ENCODE peak calls at places on chromosomes 11 and 22, in ten cellular contexts. W is suprapubic skin, Y is K562, J is sigmoid colon, S is stomach, V is prostate gland, A is transverse colon, E is esophagus muscularis mucosa, Q is HCT116, K is spleen. X is an unnamed sample.

GRCh38 chr11:24574461-24574860 is 77.6 kb downstream of the LUZP2 start:
- DNase-seq in W (no peak), Y (no peak), J (no peak), S (no peak), V (no peak), A (no peak), E (no peak), Q (no peak), K (no peak), X (no peak)

GRCh38 chr11:134469627-134470026 is 57.6 kb upstream of the B3GAT1 start:
- DNase-seq in W (no peak), Y (peak; percentile 67), J (no peak), S (no peak), V (no peak), A (no peak), E (no peak), Q (peak; percentile 24), K (no peak), X (no peak)

GRCh38 chr11:117722074-117722473 is 74.9 kb downstream of the DSCAML1 start:
- DNase-seq in W (no peak), Y (no peak), J (peak; percentile 76), S (no peak), V (no peak), A (no peak), E (no peak), Q (no peak), K (no peak), X (no peak)

GRCh38 chr22:31829505-31829904 is 75.7 kb downstream of the DEPDC5 start:
- DNase-seq in W (no peak), Y (peak; percentile 44), J (no peak), S (no peak), V (no peak), A (no peak), E (no peak), Q (peak; percentile 89), K (no peak), X (no peak)

GRCh38 chr11:114439229-114440120 is at the start of gene REXO2:
- DNase-seq in W (peak; percentile 97), Y (peak; percentile 90), J (peak; percentile 98), S (peak; percentile 97), V (peak; percentile 98), A (peak; percentile 97), E (peak; percentile 98), Q (peak; percentile 89), K (peak; percentile 98), X (peak; percentile 93)

GRCh38 chr11:2276999-2277328 is 6.6 kb upstream of the ASCL2 start:
- DNase-seq in W (no peak), Y (no peak), J (no peak), S (no peak), V (no peak), A (no peak), E (no peak), Q (no peak), K (no peak), X (peak; percentile 43)

GRCh38 chr22:37193629-37194191 is 5.7 kb upstream of the C1QTNF6 start:
- DNase-seq in W (no peak), Y (no peak), J (peak; percentile 52), S (no peak), V (no peak), A (peak; percentile 39), E (no peak), Q (no peak), K (no peak), X (no peak)

GRCh38 chr11:111570796-111571195 is 30.3 kb downstream of the LAYN start:
- DNase-seq in W (no peak), Y (no peak), J (no peak), S (no peak), V (no peak), A (no peak), E (no peak), Q (no peak), K (no peak), X (no peak)

GRCh38 chr11:63791495-63792167 is 21.6 kb upstream of the SPINDOC start:
- DNase-seq in W (no peak), Y (no peak), J (no peak), S (no peak), V (no peak), A (no peak), E (no peak), Q (no peak), K (no peak), X (no peak)

GRCh38 chr11:69115586-69116560 is 39.9 kb upstream of the SMIM38 start:
- DNase-seq in W (no peak), Y (peak; percentile 32), J (no peak), S (peak; percentile 95), V (peak; percentile 52), A (peak; percentile 43), E (no peak), Q (no peak), K (peak; percentile 61), X (peak; percentile 78)

DNA sequence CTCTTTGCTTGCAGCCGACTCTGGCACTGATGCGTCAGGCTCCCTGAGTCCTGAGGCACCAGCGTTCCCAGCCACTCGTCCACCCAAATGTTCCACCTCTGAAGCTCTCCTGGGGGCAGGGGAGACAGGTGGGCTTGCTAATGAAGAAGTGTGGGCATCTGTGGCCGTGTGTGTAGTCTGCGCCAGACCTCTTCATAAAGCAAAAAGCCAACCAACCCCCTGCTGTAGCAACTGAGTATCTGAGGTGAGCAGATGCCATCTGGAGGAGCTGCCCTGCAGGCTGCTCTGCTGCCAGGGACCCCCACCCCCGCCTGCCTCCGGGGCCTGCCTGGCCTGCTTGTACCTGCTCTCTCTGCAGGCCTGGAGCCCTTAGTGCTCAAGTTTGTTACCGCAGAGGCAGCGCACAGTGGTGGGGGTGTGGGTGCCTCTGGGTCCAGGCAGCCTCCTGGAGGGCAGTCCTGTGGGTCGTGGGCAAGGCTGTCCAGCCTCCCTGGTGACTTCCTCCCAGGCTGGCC is 272.5 kb downstream of the TBC1D22A start:
- DNase-seq in W (no peak), Y (no peak), J (peak; percentile 54), S (no peak), V (no peak), A (no peak), E (no peak), Q (no peak), K (peak; percentile 69), X (no peak)
- H3K27ac ChIP-seq in W (peak overlapping the region; percentile 76), Y (no peak overlapping the region), J (no peak overlapping the region), S (no peak overlapping the region), V (no peak overlapping the region), A (no peak overlapping the region), E (no peak overlapping the region), Q (no peak overlapping the region), K (no peak overlapping the region), X (no peak overlapping the region)

DNA sequence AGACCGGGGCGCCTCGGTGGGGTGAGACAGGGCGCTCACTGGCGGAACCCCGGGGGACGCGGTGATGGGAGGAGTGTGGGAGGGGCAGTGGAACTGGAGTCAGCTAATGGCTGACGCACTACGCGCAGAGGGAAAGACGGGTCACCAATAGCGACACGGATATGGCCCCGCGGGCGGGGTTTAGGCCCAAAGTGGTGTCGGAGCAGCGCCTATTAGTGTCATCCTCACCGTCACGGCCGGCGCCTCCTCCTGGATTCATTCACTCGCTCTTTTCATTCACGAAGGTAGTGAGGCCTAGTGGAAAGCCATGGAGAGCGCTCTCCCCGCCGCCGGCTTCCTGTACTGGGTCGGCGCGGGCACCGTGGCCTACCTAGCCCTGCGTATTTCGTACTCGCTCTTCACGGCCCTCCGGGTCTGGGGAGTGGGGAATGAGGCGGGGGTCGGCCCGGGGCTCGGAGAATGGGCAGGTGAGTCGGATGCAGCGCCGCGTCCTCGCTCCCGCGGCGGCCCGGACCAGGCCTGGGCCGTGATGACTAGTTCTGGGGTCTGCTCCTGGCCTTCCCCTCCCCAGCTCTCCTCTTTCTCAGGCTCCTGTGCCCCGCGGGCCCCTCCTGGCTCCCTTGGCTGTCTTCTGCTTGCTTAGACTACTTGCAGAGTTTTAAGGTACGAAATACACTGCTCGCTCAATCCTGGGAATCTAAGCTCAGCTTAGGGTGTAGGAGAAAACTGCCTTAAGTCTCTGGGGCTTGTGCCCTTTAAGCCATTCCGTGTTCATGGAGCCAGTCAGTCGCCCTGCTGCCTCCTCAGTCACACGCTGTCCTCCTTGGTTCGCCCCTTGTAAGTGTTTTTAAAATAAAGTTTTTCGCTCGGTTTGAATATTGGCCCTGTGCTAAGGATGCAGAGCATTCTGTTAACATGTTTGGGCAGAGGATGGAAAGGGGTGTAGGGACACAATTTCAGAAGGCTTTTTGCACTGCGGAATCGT is at the start of gene HSD17B12:
- DNase-seq in W (peak; percentile 99), Y (peak; percentile 68), J (peak; percentile 99), S (peak; percentile 98), V (peak; percentile 99), A (peak; percentile 99), E (peak; percentile 100), Q (peak; percentile 97), K (peak; percentile 100), X (peak; percentile 99)
- TF ChIP-seq POLR2AphosphoS5 in W (no peak), Y (no peak), J (peak; percentile 79), S (peak; percentile 95), V (peak; percentile 94), A (peak; percentile 97), E (peak; percentile 91), Q (peak; percentile 94), K (peak; percentile 94), X (peak; percentile 83)

DNA sequence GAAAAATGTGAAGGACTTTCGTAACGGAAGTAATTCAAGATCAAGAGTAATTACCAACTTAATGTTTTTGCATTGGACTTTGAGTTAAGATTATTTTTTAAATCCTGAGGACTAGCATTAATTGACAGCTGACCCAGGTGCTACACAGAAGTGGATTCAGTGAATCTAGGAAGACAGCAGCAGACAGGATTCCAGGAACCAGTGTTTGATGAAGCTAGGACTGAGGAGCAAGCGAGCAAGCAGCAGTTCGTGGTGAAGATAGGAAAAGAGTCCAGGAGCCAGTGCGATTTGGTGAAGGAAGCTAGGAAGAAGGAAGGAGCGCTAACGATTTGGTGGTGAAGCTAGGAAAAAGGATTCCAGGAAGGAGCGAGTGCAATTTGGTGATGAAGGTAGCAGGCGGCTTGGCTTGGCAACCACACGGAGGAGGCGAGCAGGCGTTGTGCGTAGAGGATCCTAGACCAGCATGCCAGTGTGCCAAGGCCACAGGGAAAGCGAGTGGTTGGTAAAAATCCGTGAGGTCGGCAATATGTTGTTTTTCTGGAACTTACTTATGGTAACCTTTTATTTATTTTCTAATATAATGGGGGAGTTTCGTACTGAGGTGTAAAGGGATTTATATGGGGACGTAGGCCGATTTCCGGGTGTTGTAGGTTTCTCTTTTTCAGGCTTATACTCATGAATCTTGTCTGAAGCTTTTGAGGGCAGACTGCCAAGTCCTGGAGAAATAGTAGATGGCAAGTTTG is 1.6 kb downstream of the MALAT1 start:
- DNase-seq in W (no peak), Y (peak; percentile 9), J (peak; percentile 78), S (no peak), V (no peak), A (peak; percentile 44), E (no peak), Q (no peak), K (no peak), X (no peak)
- TF ChIP-seq POLR2A in W (peak; percentile 70), Y (peak; percentile 99), J (peak; percentile 56), S (peak; percentile 46), V (no peak), A (peak; percentile 76), E (peak; percentile 18), Q (peak; percentile 95), K (no peak), X (peak; percentile 65)

DNA sequence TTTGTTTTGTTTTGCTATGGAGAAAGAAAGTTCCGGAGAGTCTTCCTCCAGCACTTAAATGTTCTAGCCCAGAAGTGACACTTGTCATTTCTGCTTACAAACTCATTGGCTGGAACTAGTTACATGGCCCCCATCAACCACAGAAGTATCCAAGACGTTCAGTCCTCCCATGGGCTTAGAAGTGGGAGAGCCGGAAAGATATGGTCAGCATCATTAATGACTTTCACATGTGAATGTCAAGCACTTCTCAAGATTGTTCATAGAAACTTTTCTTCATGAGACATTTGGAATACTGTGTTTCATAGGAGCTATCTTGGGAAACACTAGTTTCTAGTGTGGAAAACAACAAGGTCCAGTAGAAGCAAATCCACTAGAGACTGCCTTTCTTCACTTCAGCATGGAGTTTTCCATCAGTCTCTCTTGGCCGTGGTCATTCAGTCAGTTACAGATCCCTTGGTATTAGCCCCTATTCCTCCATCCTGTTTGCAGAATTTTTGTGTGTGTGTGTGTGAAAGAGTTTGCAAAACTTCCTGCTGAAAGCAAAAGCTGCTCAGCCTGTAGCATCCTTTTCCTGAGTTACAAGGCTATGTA is 160.9 kb downstream of the C11orf91 start:
- DNase-seq in W (no peak), Y (no peak), J (no peak), S (no peak), V (no peak), A (no peak), E (no peak), Q (no peak), K (no peak), X (no peak)
- H3K27ac ChIP-seq in W (no peak overlapping the region), Y (no peak overlapping the region), J (no peak overlapping the region), S (no peak overlapping the region), V (no peak overlapping the region), A (no peak overlapping the region), E (no peak overlapping the region), Q (no peak overlapping the region), K (no peak overlapping the region), X (peak overlapping the region; percentile 26)

X was measured in breast epithelium.